ENCODE peak calls at places on chromosomes 2 and 18, in six cellular contexts. J, Y, D, V, R and U are unnamed samples.
A peak's percentile ranks its signal among the peaks of the same experiment; 100 is the strongest.

GRCh38 chr2:164599954-164600589 is 21.2 kb downstream of the GRB14 start:
- DNase-seq in J (no peak), V (peak; percentile 79), D (no peak), R (peak; percentile 53), Y (no peak), U (no peak)

GRCh38 chr2:215793747-215794595 is 219.4 kb downstream of the MREG start:
- DNase-seq in R (peak; percentile 38), Y (no peak), V (peak; percentile 39), D (no peak), J (no peak), U (no peak)

GRCh38 chr2:109032229-109032800 is 43.3 kb upstream of the EDAR start:
- DNase-seq in J (peak; percentile 46), R (no peak), D (no peak), Y (no peak), V (no peak), U (no peak)

GRCh38 chr18:13615432-13615861 is 110.9 kb downstream of the FAM210A start:
- DNase-seq in D (no peak), Y (no peak), R (no peak), V (no peak), J (no peak), U (no peak)

GRCh38 chr2:133326651-133327397 is 241.4 kb downstream of the NCKAP5 start:
- DNase-seq in V (no peak), Y (no peak), R (peak; percentile 64), J (no peak), D (no peak), U (no peak)

GRCh38 chr2:237025090-237025865 is 60.4 kb upstream of the COPS8 start:
- DNase-seq in J (no peak), V (peak; percentile 37), Y (no peak), R (peak; percentile 36), D (peak; percentile 21), U (no peak)

GRCh38 chr2:15218423-15219086 is 342.6 kb downstream of the NBAS start:
- DNase-seq in V (no peak), D (no peak), R (no peak), Y (no peak), J (no peak), U (no peak)

GRCh38 chr2:68769586-68770270 is 35.1 kb downstream of the ARHGAP25 start:
- DNase-seq in Y (no peak), R (no peak), V (no peak), J (no peak), D (no peak), U (no peak)

GRCh38 chr2:239229545-239230279 is 171.1 kb downstream of the HDAC4 start:
- DNase-seq in R (no peak), D (no peak), Y (no peak), J (no peak), V (no peak), U (no peak)

GRCh38 chr2:8405334-8405733 is 276.5 kb upstream of the ID2 start:
- DNase-seq in V (no peak), J (no peak), D (no peak), Y (no peak), R (no peak), U (no peak)

GRCh38 chr2:105741216-105741615 is 3.5 kb upstream of the NCK2 start:
- DNase-seq in V (no peak), D (no peak), J (no peak), R (no peak), Y (no peak), U (no peak)

GRCh38 chr2:9153589-9153988 is 53.0 kb upstream of the ASAP2 start:
- DNase-seq in Y (no peak), J (no peak), D (no peak), V (no peak), R (no peak), U (no peak)

GRCh38 chr2:64987963-64988419 is 1.2 kb upstream of the SLC1A4 start:
- DNase-seq in J (no peak), D (no peak), R (no peak), V (no peak), Y (no peak), U (no peak)

GRCh38 chr2:191679818-191680600 is 2.1 kb downstream of the NABP1 start:
- DNase-seq in Y (no peak), J (no peak), R (peak; percentile 35), V (peak; percentile 66), D (no peak), U (no peak)
- TF ChIP-seq POLR2A in Y (no peak), J (peak; percentile 15), R (no peak), V (no peak), D (no peak), U (no peak)

GRCh38 chr2:10911291-10912075 is at the start of gene KCNF1:
- DNase-seq in D (no peak), V (no peak), J (no peak), Y (no peak), R (peak; percentile 79), U (no peak)
- TF ChIP-seq CTCF in D (peak; percentile 20), V (no peak), J (no peak), Y (no peak), R (peak; percentile 52), U (no peak)

GRCh38 chr2:233328922-233329321 is 21.3 kb downstream of the SAG start:
- DNase-seq in V (no peak), D (no peak), J (no peak), R (no peak), Y (no peak), U (no peak)

GRCh38 chr2:233329489-233330135 is 22.0 kb downstream of the SAG start:
- DNase-seq in R (no peak), J (no peak), Y (no peak), V (no peak), D (no peak), U (no peak)

GRCh38 chr2:233331536-233331935 is 22.8 kb upstream of the DGKD start:
- DNase-seq in Y (peak; percentile 20), V (no peak), J (peak; percentile 94), D (peak; percentile 16), R (no peak), U (peak; percentile 25)

GRCh38 chr2:233334915-233335314 is 19.4 kb upstream of the DGKD start:
- DNase-seq in V (no peak), Y (no peak), R (no peak), D (no peak), J (no peak), U (no peak)

GRCh38 chr2:233332125-233332524 is 22.2 kb upstream of the DGKD start:
- DNase-seq in V (no peak), J (no peak), R (no peak), Y (no peak), D (no peak), U (no peak)
- H3K4me1 ChIP-seq in V (peaks cover 12% of the 10 kb centered on the region), J (no peaks in the 10 kb centered on the region), R (no peaks in the 10 kb centered on the region), Y (no peaks in the 10 kb centered on the region), D (peaks cover 7% of the 10 kb centered on the region), U (no peaks in the 10 kb centered on the region)

GRCh38 chr2:11465485-11466306 is at the start of gene E2F6:
- DNase-seq in V (peak; percentile 88), J (peak; percentile 79), D (peak; percentile 82), R (peak; percentile 93), Y (peak; percentile 95), U (peak; percentile 39)
- TF ChIP-seq POLR2A in V (no peak), J (peak; percentile 52), D (peak; percentile 90), R (peak; percentile 72), Y (peak; percentile 95), U (peak; percentile 86)

GRCh38 chr18:38635706-38636105 is 1070.1 kb upstream of the CELF4 start:
- DNase-seq in Y (no peak), R (no peak), D (no peak), J (no peak), V (no peak), U (no peak)
- TF ChIP-seq CTCF in Y (no peak), R (no peak), D (no peak), J (no peak), V (no peak), U (no peak)

DNA sequence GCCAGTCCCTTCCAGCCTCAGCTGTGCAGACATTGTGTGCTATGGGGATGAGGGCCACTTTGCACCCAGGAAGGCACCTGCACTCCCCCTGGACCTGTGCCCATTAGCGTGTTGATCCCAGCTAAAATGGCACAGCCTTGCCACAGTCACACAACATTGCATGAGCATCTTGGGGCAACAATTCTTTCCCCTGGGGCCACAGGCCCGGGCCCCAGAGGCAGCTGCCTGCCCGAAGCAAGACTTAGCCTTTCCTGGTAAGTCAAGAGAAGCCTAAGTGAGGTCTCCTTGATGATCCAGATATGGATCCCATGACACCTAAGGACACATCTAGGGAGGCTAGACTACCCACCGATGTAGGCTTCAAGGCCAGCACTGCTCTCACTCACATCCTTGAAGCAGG is 202.1 kb downstream of the BCL11A start:
- DNase-seq in Y (no peak), D (no peak), R (no peak), V (no peak), J (no peak), U (no peak)
- H3K4me1 ChIP-seq in Y (no peaks in the 10 kb centered on the region), D (peaks cover 8% of the 10 kb centered on the region), R (no peaks in the 10 kb centered on the region), V (no peaks in the 10 kb centered on the region), J (no peaks in the 10 kb centered on the region), U (peaks cover 9% of the 10 kb centered on the region)

GRCh38 chr2:227036527-227036926 is 127.5 kb downstream of the COL4A4 start:
- DNase-seq in Y (no peak), D (no peak), R (no peak), V (no peak), J (no peak), U (no peak)

GRCh38 chr2:227035678-227036077 is 128.3 kb downstream of the COL4A4 start:
- DNase-seq in Y (peak; percentile 17), J (no peak), R (no peak), D (no peak), V (no peak), U (no peak)

GRCh38 chr2:227030789-227031188 is 133.2 kb downstream of the COL4A4 start:
- DNase-seq in Y (no peak), D (no peak), R (no peak), V (no peak), J (no peak), U (no peak)

GRCh38 chr2:227031379-227031778 is 132.6 kb downstream of the COL4A4 start:
- DNase-seq in R (no peak), Y (no peak), V (no peak), D (no peak), J (no peak), U (no peak)

DNA sequence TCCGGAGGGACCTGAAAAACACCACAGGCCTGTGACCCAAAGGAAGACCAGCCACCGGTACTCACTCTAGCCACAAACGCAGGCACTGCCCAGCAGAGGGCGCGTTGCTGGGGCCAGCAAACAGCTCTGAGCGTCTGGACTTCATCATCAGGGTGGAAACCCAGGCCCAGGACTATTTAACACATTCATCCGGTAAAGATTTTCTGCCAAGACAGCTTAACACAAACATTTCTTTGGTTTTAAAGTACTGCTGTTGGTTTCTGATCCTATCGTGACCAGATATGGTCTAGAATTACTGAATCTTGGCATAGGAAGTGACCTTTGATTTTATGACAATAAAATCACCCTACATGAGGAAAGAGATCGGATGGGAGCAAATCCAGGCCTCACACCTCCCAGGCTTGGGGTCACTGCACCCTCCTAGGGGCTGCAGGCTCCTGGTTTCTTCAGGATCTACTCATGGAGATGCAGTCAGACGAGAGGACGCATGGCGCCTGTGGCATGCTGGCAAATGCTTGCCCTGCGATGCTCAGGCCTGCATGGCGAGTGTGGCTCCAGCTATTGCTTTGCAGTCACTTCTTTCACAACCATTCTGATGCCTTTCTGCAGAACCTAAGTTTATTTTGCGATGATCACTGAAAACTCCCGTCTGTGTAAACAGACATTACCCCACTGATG is 130.4 kb downstream of the COL4A4 start:
- DNase-seq in Y (no peak), J (no peak), D (no peak), R (peak; percentile 50), V (peak; percentile 4), U (no peak)
- TF ChIP-seq POLR2A in Y (no peak), J (no peak), D (no peak), R (no peak), V (no peak), U (no peak)

GRCh38 chr2:230924470-230925341 is at the start of gene GPR55:
- DNase-seq in J (peak; percentile 74), V (no peak), D (no peak), R (peak; percentile 20), Y (no peak), U (no peak)
- TF ChIP-seq CTCF in J (peak; percentile 31), V (peak; percentile 57), D (no peak), R (no peak), Y (no peak), U (no peak)

GRCh38 chr18:67515987-67516431 is 511 bp downstream of the DSEL start:
- DNase-seq in J (peak; percentile 57), D (peak; percentile 77), V (no peak), Y (peak; percentile 88), R (peak; percentile 44), U (no peak)
- H3K4me1 ChIP-seq in J (no peaks in the 10 kb centered on the region), D (peaks cover 8% of the 10 kb centered on the region), V (no peaks in the 10 kb centered on the region), Y (no peaks in the 10 kb centered on the region), R (no peaks in the 10 kb centered on the region), U (peaks cover 4% of the 10 kb centered on the region)